ENCODE peak calls at places on chromosomes 5 and 9, in four cellular contexts. M is NCI-H1092 treated with DMSO at 0.1 percent for 48 hours, B is T-helper 2 cell, W is Karpas-422. E is an unnamed sample.

GRCh38 chr5:143064661-143065060 is 294.5 kb downstream of the ARHGAP26 start:
- DNase-seq in M (no peak), W (no peak), B (no peak), E (no peak)

GRCh38 chr5:76388791-76389512 is 14.1 kb upstream of the IQGAP2 start:
- DNase-seq in M (no peak), W (no peak), B (no peak), E (no peak)

GRCh38 chr9:95907794-95908193 is 32.3 kb downstream of the ERCC6L2 start:
- DNase-seq in M (peak), W (no peak), B (no peak), E (no peak)

GRCh38 chr5:137933491-137933911 is 44.2 kb downstream of the PKD2L2 start:
- DNase-seq in B (no peak), M (no peak), W (no peak), E (no peak)

GRCh38 chr5:73189816-73190451 is 16.9 kb downstream of the TMEM174 start:
- DNase-seq in B (no peak), W (no peak), M (peak), E (no peak)

GRCh38 chr5:54703568-54704255 is 186.2 kb downstream of the SNX18 start:
- DNase-seq in W (no peak), M (no peak), B (no peak), E (no peak)

GRCh38 chr9:113173341-113173740 is 22.5 kb downstream of the SLC31A2 start:
- DNase-seq in M (no peak), B (no peak), W (no peak), E (no peak)

GRCh38 chr5:873328-873727 is 19.3 kb downstream of the BRD9 start:
- DNase-seq in B (no peak), W (no peak), M (no peak), E (no peak)

GRCh38 chr9:134372621-134373267 is 46.5 kb downstream of the RXRA start:
- DNase-seq in W (no peak), M (no peak), B (no peak), E (no peak)

GRCh38 chr9:114080773-114081440 is 2.8 kb upstream of the AMBP start:
- DNase-seq in B (no peak), W (no peak), M (no peak), E (no peak)

GRCh38 chr9:134964686-134965085 is 47.0 kb upstream of the FCN1 start:
- DNase-seq in W (no peak), M (no peak), B (no peak), E (no peak)

GRCh38 chr5:12343543-12343942 is 439.3 kb upstream of the CTNND2 start:
- DNase-seq in M (no peak), B (no peak), W (no peak), E (no peak)

GRCh38 chr9:116868212-116868611 is 181.1 kb downstream of the TRIM32 start:
- DNase-seq in W (no peak), B (no peak), M (no peak), E (no peak)

GRCh38 chr5:175749591-175749990 is 91.7 kb downstream of the HRH2 start:
- DNase-seq in B (no peak), M (no peak), W (no peak), E (no peak)

GRCh38 chr9:109520475-109521132 is 22.5 kb upstream of the PTPN3 start:
- DNase-seq in M (peak), B (no peak), W (peak), E (no peak)

GRCh38 chr5:159212667-159213462 is 3.5 kb upstream of the RNF145 start:
- DNase-seq in B (no peak), M (no peak), W (no peak), E (no peak)

E was measured in activated effector memory CD4-positive, alpha-beta T cell treated with Interleukin-2 at 50 U/mL for 16 hours.